ENCODE peak calls at places on chromosomes 6 and 20, in seven cellular contexts. W, M, S, Z, X, A and P are unnamed samples.

GRCh38 chr20:47719625-47720024 is 65.7 kb downstream of the SULF2 start:
- DNase-seq in W (no peak), M (no peak), S (no peak), Z (no peak), X (no peak), A (no peak), P (no peak)

GRCh38 chr20:760751-761417 is 7.4 kb downstream of the SLC52A3 start:
- DNase-seq in W (peak; percentile 65), M (no peak), S (peak; percentile 73), Z (no peak), X (no peak), A (no peak), P (no peak)

GRCh38 chr20:13822459-13822858 is 37.6 kb downstream of the NDUFAF5 start:
- DNase-seq in W (no peak), M (no peak), S (peak; percentile 60), Z (no peak), X (no peak), A (no peak), P (no peak)

GRCh38 chr6:3337521-3338350 is 79.0 kb downstream of the PSMG4 start:
- DNase-seq in W (peak; percentile 29), M (peak; percentile 69), S (peak; percentile 86), Z (peak; percentile 56), X (no peak), A (no peak), P (no peak)

GRCh38 chr6:137933696-137934095 is 66.6 kb downstream of the TNFAIP3 start:
- DNase-seq in W (no peak), M (no peak), S (no peak), Z (peak; percentile 75), X (peak; percentile 73), A (peak; percentile 48), P (no peak)

GRCh38 chr20:32052792-32053362 is 835 bp downstream of the HCK start:
- DNase-seq in W (no peak), M (no peak), S (no peak), Z (no peak), X (no peak), A (peak; percentile 78), P (peak; percentile 96)

GRCh38 chr6:52077961-52078613 is 9.3 kb downstream of the PKHD1 start:
- DNase-seq in W (no peak), M (no peak), S (peak; percentile 22), Z (no peak), X (peak; percentile 38), A (no peak), P (no peak)

GRCh38 chr6:36954262-36954931 is at the start of gene PI16:
- DNase-seq in W (no peak), M (no peak), S (no peak), Z (no peak), X (no peak), A (no peak), P (peak; percentile 51)

GRCh38 chr6:13472099-13472498 is 15.3 kb downstream of the GFOD1 start:
- DNase-seq in W (no peak), M (no peak), S (no peak), Z (peak; percentile 30), X (no peak), A (no peak), P (no peak)

GRCh38 chr6:108654465-108655106 is 93.9 kb downstream of the FOXO3 start:
- DNase-seq in W (no peak), M (no peak), S (no peak), Z (peak; percentile 35), X (no peak), A (no peak), P (no peak)

GRCh38 chr6:46015119-46015968 is at the start of gene CLIC5:
- DNase-seq in W (no peak), M (no peak), S (peak; percentile 32), Z (no peak), X (peak; percentile 40), A (peak; percentile 87), P (peak; percentile 82)

GRCh38 chr6:169099411-169100202 is 154.0 kb downstream of the THBS2 start:
- DNase-seq in W (peak; percentile 50), M (no peak), S (peak; percentile 88), Z (peak; percentile 70), X (no peak), A (no peak), P (no peak)

GRCh38 chr6:157226761-157227160 is 96.6 kb downstream of the TMEM242 start:
- DNase-seq in W (no peak), M (no peak), S (no peak), Z (no peak), X (no peak), A (peak; percentile 20), P (no peak)

GRCh38 chr6:79702701-79703100 is 71.6 kb downstream of the SH3BGRL2 start:
- DNase-seq in W (no peak), M (no peak), S (no peak), Z (no peak), X (no peak), A (no peak), P (no peak)

GRCh38 chr6:158031191-158031444 is 49.5 kb downstream of the SYNJ2 start:
- DNase-seq in W (no peak), M (no peak), S (no peak), Z (no peak), X (no peak), A (no peak), P (no peak)

GRCh38 chr6:53357576-53358343 is 9.0 kb upstream of the ELOVL5 start:
- DNase-seq in W (no peak), M (no peak), S (no peak), Z (no peak), X (no peak), A (no peak), P (no peak)
- H3K27ac ChIP-seq in W (peak overlapping the region; percentile 98), M (no peak overlapping the region), S (no peak overlapping the region), Z (no peak overlapping the region), X (no peak overlapping the region), A (no peak overlapping the region), P (peak overlapping the region; percentile 94)

GRCh38 chr6:111873178-111874029 is at the start of gene FYN:
- DNase-seq in W (peak; percentile 89), M (peak; percentile 98), S (peak; percentile 99), Z (peak; percentile 92), X (peak; percentile 93), A (peak; percentile 99), P (peak; percentile 99)

GRCh38 chr6:111875741-111876140 is 2.5 kb upstream of the FYN start:
- DNase-seq in W (no peak), M (no peak), S (no peak), Z (no peak), X (no peak), A (no peak), P (no peak)

GRCh38 chr6:111871725-111872520 is 1.3 kb downstream of the FYN start:
- DNase-seq in W (no peak), M (no peak), S (peak; percentile 84), Z (peak; percentile 30), X (no peak), A (peak; percentile 52), P (peak; percentile 80)

GRCh38 chr6:111872521-111873177 is 603 bp downstream of the FYN start:
- DNase-seq in W (no peak), M (peak; percentile 50), S (peak; percentile 25), Z (peak; percentile 30), X (no peak), A (peak; percentile 55), P (peak; percentile 89)

DNA sequence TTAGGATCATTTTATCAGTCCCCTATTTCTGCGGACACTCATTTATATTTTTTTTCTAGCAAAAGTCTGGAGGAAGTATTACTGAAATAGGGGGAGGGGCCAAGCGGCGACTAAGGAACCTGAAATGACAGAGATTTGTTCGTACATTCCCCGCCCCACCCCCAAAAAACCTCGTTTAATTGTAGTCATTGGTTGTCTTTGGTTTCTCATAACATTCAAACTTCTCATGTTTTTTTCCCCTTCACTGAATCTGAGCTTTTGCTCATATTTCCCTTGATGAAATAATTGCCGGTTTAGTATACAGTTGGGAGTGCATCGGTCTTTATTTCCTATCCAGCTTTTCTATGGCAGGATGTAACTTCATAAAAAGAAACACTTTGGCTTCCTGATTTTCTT is 776 bp upstream of the FYN start:
- DNase-seq in W (no peak), M (no peak), S (no peak), Z (peak; percentile 20), X (no peak), A (peak; percentile 41), P (no peak)
- H3K4me3 ChIP-seq in W (peak overlapping the region; percentile 77), M (peak overlapping the region; percentile 82), S (no peak overlapping the region), Z (peak overlapping the region; percentile 51), X (no peak overlapping the region), A (peak overlapping the region; percentile 89), P (peak overlapping the region; percentile 86)

GRCh38 chr6:167858086-167858591 is 31.4 kb downstream of the AFDN start:
- DNase-seq in W (no peak), M (no peak), S (no peak), Z (peak; percentile 51), X (no peak), A (no peak), P (no peak)
- H3K4me1 ChIP-seq in W (peaks cover 9% of the 10 kb centered on the region), M (peaks cover 45% of the 10 kb centered on the region), S (peaks cover 14% of the 10 kb centered on the region), Z (no peaks in the 10 kb centered on the region), X (peaks cover 65% of the 10 kb centered on the region), A (peaks cover 53% of the 10 kb centered on the region), P (peaks cover 27% of the 10 kb centered on the region)

GRCh38 chr6:151494235-151494950 is 576 bp downstream of the CCDC170 start:
- DNase-seq in W (peak; percentile 63), M (peak; percentile 50), S (peak; percentile 35), Z (peak; percentile 41), X (no peak), A (peak; percentile 69), P (peak; percentile 82)
- H3K27ac ChIP-seq in W (peak overlapping the region; percentile 87), M (peak overlapping the region; percentile 83), S (no peak overlapping the region), Z (peak overlapping the region; percentile 80), X (no peak overlapping the region), A (peak overlapping the region; percentile 81), P (peak overlapping the region; percentile 57)

GRCh38 chr6:26428206-26428605 is 12.1 kb upstream of the BTN3A3 start:
- DNase-seq in W (no peak), M (no peak), S (no peak), Z (no peak), X (no peak), A (no peak), P (no peak)

GRCh38 chr6:26421259-26422144 is 18.8 kb upstream of the BTN3A3 start:
- DNase-seq in W (peak; percentile 84), M (peak; percentile 83), S (peak; percentile 96), Z (peak; percentile 92), X (peak; percentile 74), A (peak; percentile 71), P (peak; percentile 89)

GRCh38 chr6:26427093-26427809 is 13.1 kb upstream of the BTN3A3 start:
- DNase-seq in W (no peak), M (no peak), S (no peak), Z (no peak), X (no peak), A (no peak), P (no peak)

GRCh38 chr6:26420607-26421235 is 18.6 kb downstream of the BTN3A1 start:
- DNase-seq in W (peak; percentile 59), M (peak; percentile 77), S (peak; percentile 85), Z (peak; percentile 42), X (no peak), A (no peak), P (no peak)

DNA sequence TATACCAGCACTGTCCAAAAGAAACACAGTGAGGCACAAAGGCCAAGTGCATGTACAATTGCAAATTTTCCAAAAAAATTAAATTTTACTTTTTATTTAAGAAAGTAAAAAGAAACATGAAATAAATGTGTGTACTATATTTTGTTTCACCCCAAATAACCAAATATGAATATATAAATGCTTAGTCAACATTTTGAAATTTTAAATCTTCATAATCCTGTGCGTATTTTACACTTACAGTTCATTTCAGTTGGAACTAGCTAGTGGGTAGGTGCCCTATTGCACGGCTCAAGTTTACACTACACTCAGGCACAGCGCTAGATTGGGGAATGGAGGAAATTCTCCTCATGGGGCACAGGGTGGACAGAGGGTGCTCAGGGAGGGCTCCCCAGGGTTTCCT is 18.0 kb upstream of the BTN3A3 start:
- DNase-seq in W (no peak), M (no peak), S (no peak), Z (no peak), X (no peak), A (no peak), P (no peak)
- H3K4me3 ChIP-seq in W (peak overlapping the region; percentile 56), M (no peak overlapping the region), S (no peak overlapping the region), Z (peak overlapping the region; percentile 81), X (no peak overlapping the region), A (peak overlapping the region; percentile 83), P (peak overlapping the region; percentile 67)

GRCh38 chr20:3919352-3919751 is 30.2 kb downstream of the PANK2 start:
- DNase-seq in W (no peak), M (no peak), S (no peak), Z (peak; percentile 54), X (no peak), A (no peak), P (no peak)
- H3K4me1 ChIP-seq in W (peaks cover 18% of the 10 kb centered on the region), M (no peaks in the 10 kb centered on the region), S (no peaks in the 10 kb centered on the region), Z (peaks cover 13% of the 10 kb centered on the region), X (peaks cover 8% of the 10 kb centered on the region), A (peaks cover 24% of the 10 kb centered on the region), P (peaks cover 11% of the 10 kb centered on the region)